ENCODE peak calls at places on chromosomes 11 and 22, in nine cellular contexts. X is sigmoid colon, K is endothelial cell of umbilical vein, Y is H1, B is esophagus muscularis mucosa, A is GM12878, D is HCT116, V is prostate gland, P is stomach. I is an unnamed sample. For H3K4me1, the result is how much of the 10 kb centered on the place peaks cover.

GRCh38 chr22:33867118-33867863 is 53.0 kb downstream of the LARGE1 start:
- DNase-seq in K (no peak), V (no peak), D (no peak), X (no peak), A (no peak), P (peak), Y (no peak), B (no peak), I (no peak)

GRCh38 chr11:112881461-112881860 is 79.8 kb upstream of the NCAM1 start:
- DNase-seq in D (no peak), P (peak), A (no peak), Y (peak), X (peak), K (no peak), V (peak), B (no peak), I (no peak)

GRCh38 chr11:113289341-113290187 is 24.8 kb upstream of the TTC12 start:
- DNase-seq in A (peak), Y (peak), X (peak), B (no peak), K (peak), P (peak), D (peak), V (peak), I (peak)

GRCh38 chr11:59174664-59175033 is 2.7 kb downstream of the DTX4 start:
- DNase-seq in V (no peak), P (peak), A (no peak), B (no peak), X (no peak), Y (no peak), D (no peak), K (no peak), I (no peak)

GRCh38 chr11:20055312-20055711 is 105.0 kb downstream of the DBX1 start:
- DNase-seq in A (no peak), V (no peak), D (no peak), Y (no peak), X (no peak), B (no peak), K (no peak), P (no peak), I (no peak)

GRCh38 chr11:20337526-20338154 is 25.9 kb upstream of the HTATIP2 start:
- DNase-seq in A (no peak), X (no peak), Y (peak), D (peak), K (peak), P (no peak), V (no peak), B (no peak), I (no peak)

GRCh38 chr11:3195251-3196160 is 23.1 kb downstream of the MRGPRG start:
- DNase-seq in D (peak), X (peak), V (no peak), Y (peak), K (peak), B (no peak), P (no peak), A (no peak), I (no peak)

GRCh38 chr11:19714387-19715363 is 2.0 kb downstream of the NAV2 start:
- DNase-seq in P (no peak), X (peak), V (peak), D (no peak), B (no peak), Y (peak), K (peak), A (no peak), I (no peak)

GRCh38 chr11:107044503-107044902 is 26.2 kb upstream of the GUCY1A2 start:
- DNase-seq in K (no peak), D (no peak), V (no peak), B (no peak), Y (no peak), X (no peak), P (no peak), A (no peak), I (no peak)

GRCh38 chr22:46637711-46638600 is 17.8 kb downstream of the GRAMD4 start:
- DNase-seq in Y (no peak), P (no peak), V (no peak), D (no peak), A (no peak), K (no peak), B (no peak), X (no peak), I (no peak)

GRCh38 chr22:47629273-47629711 is 866.8 kb downstream of the TBC1D22A start:
- DNase-seq in D (no peak), K (no peak), V (no peak), B (peak), P (peak), A (no peak), X (no peak), Y (no peak), I (peak)

GRCh38 chr22:35457729-35458546 is 58.0 kb downstream of the MCM5 start:
- DNase-seq in Y (no peak), V (no peak), K (no peak), P (no peak), A (no peak), B (no peak), X (no peak), D (no peak), I (no peak)

GRCh38 chr11:63738720-63739360 is 29.7 kb downstream of the ZFTA start:
- DNase-seq in Y (peak), X (peak), P (peak), V (peak), B (peak), K (peak), D (peak), A (peak), I (no peak)

GRCh38 chr11:32884770-32885384 is 7.7 kb upstream of the QSER1 start:
- DNase-seq in Y (no peak), V (no peak), D (no peak), A (no peak), P (no peak), X (no peak), B (no peak), K (peak), I (no peak)

GRCh38 chr11:114078423-114078822 is 18.9 kb downstream of the ZBTB16 start:
- DNase-seq in V (no peak), P (no peak), K (no peak), D (no peak), A (no peak), Y (no peak), X (peak), B (no peak), I (no peak)

GRCh38 chr22:33831207-33831606 is 89.1 kb downstream of the LARGE1 start:
- DNase-seq in Y (no peak), X (no peak), A (no peak), B (no peak), P (no peak), D (no peak), V (no peak), K (no peak), I (no peak)

GRCh38 chr22:25780673-25781072 is 38.7 kb downstream of the MYO18B start:
- DNase-seq in P (no peak), Y (no peak), D (no peak), B (no peak), X (no peak), K (no peak), V (no peak), A (no peak), I (no peak)

GRCh38 chr11:103631841-103632240 is 404.6 kb upstream of the DDI1 start:
- DNase-seq in V (no peak), X (no peak), B (no peak), K (peak), D (no peak), P (no peak), A (no peak), Y (no peak), I (no peak)

GRCh38 chr11:69744435-69744834 is 30.7 kb downstream of the FGF4 start:
- DNase-seq in Y (no peak), A (no peak), X (no peak), K (peak), P (no peak), B (no peak), D (no peak), V (no peak), I (no peak)

GRCh38 chr11:14643697-14644395 is at the start of gene PDE3B:
- DNase-seq in B (no peak), P (peak), D (peak), K (peak), A (no peak), V (peak), X (peak), Y (peak), I (no peak)

GRCh38 chr22:45007946-45008852 is 1.6 kb downstream of the PHF21B start:
- DNase-seq in B (no peak), Y (peak), X (no peak), P (no peak), D (no peak), V (peak), A (no peak), K (peak), I (no peak)

GRCh38 chr11:116610190-116610589 is 162.6 kb downstream of the BUD13 start:
- DNase-seq in X (no peak), A (no peak), K (no peak), D (no peak), P (peak), Y (no peak), V (no peak), B (no peak), I (peak)

GRCh38 chr22:17086750-17087149 is 1.9 kb downstream of the IL17RA start:
- DNase-seq in B (no peak), X (peak), K (no peak), P (no peak), Y (no peak), A (no peak), D (no peak), V (no peak), I (no peak)

GRCh38 chr11:111561801-111562325 is 21.3 kb downstream of the LAYN start:
- DNase-seq in V (no peak), B (no peak), D (no peak), K (no peak), A (no peak), X (no peak), P (no peak), Y (no peak), I (no peak)

GRCh38 chr11:14902650-14903350 is 10.8 kb upstream of the CYP2R1 start:
- DNase-seq in B (no peak), V (no peak), A (no peak), K (peak), D (no peak), P (no peak), Y (no peak), X (no peak), I (no peak)

GRCh38 chr11:47726878-47727514 is 11.8 kb upstream of the AGBL2 start:
- DNase-seq in P (no peak), K (no peak), V (no peak), B (no peak), X (no peak), D (no peak), A (no peak), Y (no peak), I (no peak)

GRCh38 chr11:64713031-64713780 is 9.8 kb downstream of the NRXN2 start:
- DNase-seq in K (peak), D (no peak), B (no peak), A (no peak), V (peak), P (peak), X (no peak), Y (no peak), I (no peak)

GRCh38 chr11:65868907-65869306 is 3.7 kb downstream of the EFEMP2 start:
- DNase-seq in V (no peak), X (no peak), P (no peak), Y (no peak), D (no peak), A (no peak), B (no peak), K (no peak), I (no peak)

GRCh38 chr11:76120513-76121081 is 85.7 kb downstream of the WNT11 start:
- DNase-seq in V (no peak), X (no peak), A (no peak), D (no peak), K (peak), Y (no peak), P (no peak), B (no peak), I (no peak)

GRCh38 chr11:125401235-125401634 is 94.8 kb downstream of the FEZ1 start:
- DNase-seq in B (no peak), P (no peak), V (no peak), X (no peak), A (no peak), D (no peak), K (peak), Y (no peak), I (no peak)

GRCh38 chr11:93498099-93499040 is 44.8 kb downstream of the SMCO4 start:
- DNase-seq in D (no peak), B (no peak), A (no peak), Y (no peak), V (no peak), P (no peak), K (no peak), X (no peak), I (no peak)

GRCh38 chr11:63573881-63574855 is 11.0 kb upstream of the PLAAT2 start:
- DNase-seq in X (peak), B (no peak), V (peak), K (peak), D (no peak), Y (no peak), A (no peak), P (peak), I (no peak)

GRCh38 chr11:62865641-62866040 is 15.1 kb upstream of the SLC3A2 start:
- DNase-seq in Y (no peak), K (no peak), P (no peak), B (no peak), V (no peak), X (no peak), D (no peak), A (no peak), I (no peak)

GRCh38 chr11:69510471-69511357 is 29.3 kb downstream of the LINC01488 start:
- DNase-seq in A (no peak), V (no peak), Y (no peak), B (no peak), P (no peak), D (no peak), K (no peak), X (peak), I (no peak)

GRCh38 chr11:61897387-61898246 is 6.3 kb upstream of the FADS3 start:
- DNase-seq in B (no peak), V (peak), P (peak), D (no peak), A (no peak), X (peak), K (peak), Y (peak), I (no peak)

GRCh38 chr11:46296520-46297448 is 19.3 kb downstream of the CREB3L1 start:
- DNase-seq in V (no peak), Y (peak), P (no peak), D (no peak), X (peak), B (no peak), K (peak), A (no peak), I (no peak)

DNA sequence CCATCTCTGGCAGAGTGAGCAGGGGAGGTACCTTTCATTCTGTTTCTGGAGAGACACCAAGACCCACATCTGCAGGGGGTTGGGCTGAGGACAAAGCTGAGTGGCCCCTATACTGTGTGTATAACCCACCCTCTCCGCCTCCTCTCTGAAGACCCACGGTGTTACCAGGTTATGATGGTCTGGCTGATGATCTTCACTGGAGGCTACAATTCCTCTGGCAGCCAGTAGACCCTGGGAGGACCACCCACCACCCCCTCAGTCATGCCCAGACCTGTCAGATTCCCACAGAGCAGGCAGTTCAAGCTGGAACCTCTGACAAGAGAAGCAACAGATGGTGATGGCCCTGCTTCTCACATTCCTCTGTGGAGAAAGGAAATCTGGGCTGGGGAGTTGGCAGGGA is 11.4 kb upstream of the KCNJ1 start:
- DNase-seq in P (no peak), V (no peak), D (no peak), Y (no peak), K (no peak), X (no peak), A (no peak), B (no peak), I (no peak)
- TF ChIP-seq POLR2AphosphoS5 in P (no peak), V (no peak), D (no peak), Y (no peak), K (no peak), X (no peak), A (no peak), B (no peak), I (no peak)

DNA sequence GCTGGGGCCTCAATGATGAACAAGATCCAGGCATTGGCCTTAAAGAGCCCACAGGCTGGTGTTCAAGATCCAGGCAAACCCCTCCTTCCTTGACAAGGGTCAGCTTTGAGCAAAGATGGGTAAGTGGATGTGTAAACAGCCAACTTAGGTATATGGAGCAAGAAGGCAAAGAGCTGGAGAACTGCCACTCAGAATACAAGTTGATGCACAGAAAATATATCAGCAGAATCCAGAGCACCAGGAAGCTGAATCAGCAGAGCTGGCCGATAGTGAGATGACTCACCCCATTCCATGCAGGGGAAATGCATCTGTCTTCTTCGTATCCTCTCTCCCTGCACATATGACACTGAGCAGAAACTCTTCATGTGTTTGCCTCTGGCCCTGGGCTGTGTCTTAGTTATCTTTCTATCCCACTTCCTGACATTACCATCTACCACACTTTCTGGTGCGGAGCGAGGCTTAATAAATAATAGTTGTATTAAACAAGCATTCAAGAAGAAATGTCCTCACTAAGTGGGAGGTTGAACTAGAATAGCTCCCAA is 57.8 kb downstream of the ENDOD1 start:
- DNase-seq in Y (no peak), D (peak), K (peak), B (no peak), V (no peak), X (peak), P (no peak), A (no peak), I (no peak)
- H3K4me1 ChIP-seq in Y (under half), D (under half), K (half or more), B (under half), V (under half), X (under half), P (under half), A (under half), I (under half)

DNA sequence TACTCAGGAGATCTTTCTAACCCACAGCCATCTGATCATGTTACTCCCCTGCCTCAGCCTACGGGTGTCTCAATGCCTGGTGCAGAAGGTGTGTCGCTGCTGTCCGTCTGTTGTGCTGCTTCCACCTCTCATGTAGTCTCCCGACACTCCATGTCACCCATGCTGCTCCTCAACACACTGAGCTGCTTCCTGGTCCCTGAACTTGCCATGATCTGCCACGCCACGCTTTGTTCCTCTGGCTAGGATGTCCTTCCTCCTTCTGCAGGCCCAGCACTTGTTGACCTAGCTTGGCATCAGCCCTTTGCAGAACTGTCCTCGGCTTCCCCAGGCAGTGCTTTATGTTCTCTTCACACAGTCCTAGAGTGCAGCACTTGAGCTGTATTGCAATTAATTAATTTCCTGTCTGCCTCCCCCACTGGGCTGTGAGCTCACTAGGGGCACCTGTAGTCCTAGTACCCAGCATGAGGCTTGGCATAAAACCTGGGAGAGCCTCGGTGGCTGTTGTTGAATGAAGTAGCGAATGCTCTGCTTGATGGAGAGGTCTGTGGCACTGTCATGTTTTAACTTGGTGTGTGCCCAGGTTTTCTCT is 9.5 kb downstream of the GTPBP1 start:
- DNase-seq in D (no peak), B (no peak), Y (no peak), X (no peak), K (no peak), A (no peak), V (no peak), P (no peak), I (no peak)
- TF ChIP-seq POLR2AphosphoS5 in D (no peak), B (no peak), Y (no peak), X (no peak), K (no peak), A (no peak), V (no peak), P (no peak), I (no peak)

DNA sequence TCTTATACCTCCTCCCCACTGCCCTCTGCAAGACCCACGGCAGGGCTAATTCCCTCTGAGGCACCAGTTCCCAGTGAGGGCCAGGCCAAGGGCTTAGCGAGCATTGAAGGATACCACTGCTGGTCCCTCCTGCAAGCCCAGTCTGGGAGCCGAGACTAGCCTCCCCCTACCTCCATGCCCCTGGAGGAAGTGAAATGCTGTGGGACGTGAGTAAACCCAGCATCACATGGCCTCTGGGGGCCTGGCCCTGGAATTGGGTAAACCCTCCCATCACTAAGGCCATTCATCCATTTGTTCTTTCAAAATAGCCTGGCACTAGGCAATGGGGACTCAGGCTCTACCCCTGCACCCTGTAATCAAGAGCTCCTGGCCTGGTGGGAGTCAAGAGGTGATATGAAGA is 24.7 kb downstream of the ARAP1 start:
- DNase-seq in B (no peak), Y (no peak), V (no peak), P (no peak), K (no peak), D (no peak), X (no peak), A (no peak), I (no peak)
- H3K4me1 ChIP-seq in B (under half), Y (under half), V (under half), P (under half), K (under half), D (under half), X (under half), A (under half), I (under half)

GRCh38 chr11:35082322-35083180 is 56.4 kb upstream of the CD44 start:
- DNase-seq in K (no peak), V (no peak), B (no peak), A (peak), X (peak), D (peak), Y (peak), P (peak), I (no peak)
- TF ChIP-seq POLR2AphosphoS5 in K (no peak), V (no peak), B (peak), A (peak), X (no peak), D (peak), Y (no peak), P (no peak), I (peak)

DNA sequence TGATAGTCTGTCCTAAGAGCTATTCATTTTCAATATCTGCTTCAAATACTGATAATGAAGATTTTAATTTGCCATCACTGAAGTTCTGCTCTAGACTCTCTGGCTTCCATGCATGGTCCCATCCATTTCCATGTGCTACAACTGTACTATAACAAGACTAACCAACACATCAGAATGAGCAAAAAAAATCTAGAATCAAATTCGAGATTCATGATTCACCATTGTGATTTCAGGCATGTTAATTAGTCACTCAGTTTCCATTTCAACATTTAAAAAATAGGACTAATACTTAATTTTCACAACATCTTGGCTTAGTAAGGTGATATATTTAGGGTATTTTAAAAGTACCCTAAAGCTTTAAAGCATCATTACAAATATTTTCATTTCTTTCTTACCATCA is 22.8 kb downstream of the PICALM start:
- DNase-seq in Y (no peak), K (no peak), P (no peak), B (no peak), X (no peak), A (no peak), D (no peak), V (no peak), I (no peak)
- H3K4me1 ChIP-seq in Y (under half), K (under half), P (half or more), B (half or more), X (half or more), A (half or more), D (under half), V (under half), I (half or more)